ENCODE peak calls at places on chromosomes 16 and 17, in eight cellular contexts. One of them, this sample, is unnamed.

GRCh38 chr17:62876063-62876462 is 67.9 kb upstream of the MARCHF10 start:
- DNase-seq in stimulated activated CD8-positive, alpha-beta memory T cell treated with anti-CD3 and anti-CD28 coated beads, Interleukin-15, amount 100 ng/mL, for 24 hours: no peak
- DNase-seq in HFFc6: no peak
- DNase-seq in Right ventricle myocardium superior: no peak
- DNase-seq in stimulated activated CD4-positive, alpha-beta T cell treated with anti-CD3 and anti-CD28 coated beads, TNF-alpha, amount 100 ng/mL, for 24 hours: no peak
- DNase-seq in effector memory CD8-positive, alpha-beta T cell: no peak
- DNase-seq in lower lobe of right lung: no peak
- DNase-seq in GM13977: no peak
- DNase-seq in this sample: no peak

GRCh38 chr17:34291721-34292348 is 6.3 kb downstream of the CCL11 start:
- DNase-seq in stimulated activated CD8-positive, alpha-beta memory T cell treated with anti-CD3 and anti-CD28 coated beads, Interleukin-15, amount 100 ng/mL, for 24 hours: no peak
- DNase-seq in HFFc6: no peak
- DNase-seq in Right ventricle myocardium superior: no peak
- DNase-seq in stimulated activated CD4-positive, alpha-beta T cell treated with anti-CD3 and anti-CD28 coated beads, TNF-alpha, amount 100 ng/mL, for 24 hours: no peak
- DNase-seq in effector memory CD8-positive, alpha-beta T cell: no peak
- DNase-seq in lower lobe of right lung: no peak
- DNase-seq in GM13977: no peak
- DNase-seq in this sample: no peak

GRCh38 chr16:4283939-4284338 is 11.1 kb upstream of the TFAP4 start:
- DNase-seq in stimulated activated CD8-positive, alpha-beta memory T cell treated with anti-CD3 and anti-CD28 coated beads, Interleukin-15, amount 100 ng/mL, for 24 hours: no peak
- DNase-seq in HFFc6: peak; percentile 20
- DNase-seq in Right ventricle myocardium superior: no peak
- DNase-seq in stimulated activated CD4-positive, alpha-beta T cell treated with anti-CD3 and anti-CD28 coated beads, TNF-alpha, amount 100 ng/mL, for 24 hours: no peak
- DNase-seq in effector memory CD8-positive, alpha-beta T cell: no peak
- DNase-seq in lower lobe of right lung: no peak
- DNase-seq in GM13977: no peak
- DNase-seq in this sample: no peak

GRCh38 chr17:77690271-77691161 is 268.0 kb upstream of the TNRC6C start:
- DNase-seq in stimulated activated CD8-positive, alpha-beta memory T cell treated with anti-CD3 and anti-CD28 coated beads, Interleukin-15, amount 100 ng/mL, for 24 hours: no peak
- DNase-seq in HFFc6: no peak
- DNase-seq in Right ventricle myocardium superior: no peak
- DNase-seq in stimulated activated CD4-positive, alpha-beta T cell treated with anti-CD3 and anti-CD28 coated beads, TNF-alpha, amount 100 ng/mL, for 24 hours: no peak
- DNase-seq in effector memory CD8-positive, alpha-beta T cell: no peak
- DNase-seq in lower lobe of right lung: no peak
- DNase-seq in GM13977: peak; percentile 28
- DNase-seq in this sample: no peak

GRCh38 chr17:40953876-40954275 is 12.9 kb downstream of the KRT39 start:
- DNase-seq in stimulated activated CD8-positive, alpha-beta memory T cell treated with anti-CD3 and anti-CD28 coated beads, Interleukin-15, amount 100 ng/mL, for 24 hours: no peak
- DNase-seq in HFFc6: peak; percentile 75
- DNase-seq in Right ventricle myocardium superior: no peak
- DNase-seq in stimulated activated CD4-positive, alpha-beta T cell treated with anti-CD3 and anti-CD28 coated beads, TNF-alpha, amount 100 ng/mL, for 24 hours: no peak
- DNase-seq in effector memory CD8-positive, alpha-beta T cell: no peak
- DNase-seq in lower lobe of right lung: no peak
- DNase-seq in GM13977: no peak
- DNase-seq in this sample: no peak

GRCh38 chr16:4529085-4530060 is 9.2 kb downstream of the CDIP1 start:
- DNase-seq in stimulated activated CD8-positive, alpha-beta memory T cell treated with anti-CD3 and anti-CD28 coated beads, Interleukin-15, amount 100 ng/mL, for 24 hours: no peak
- DNase-seq in HFFc6: peak; percentile 7
- DNase-seq in Right ventricle myocardium superior: no peak
- DNase-seq in stimulated activated CD4-positive, alpha-beta T cell treated with anti-CD3 and anti-CD28 coated beads, TNF-alpha, amount 100 ng/mL, for 24 hours: no peak
- DNase-seq in effector memory CD8-positive, alpha-beta T cell: no peak
- DNase-seq in lower lobe of right lung: no peak
- DNase-seq in GM13977: no peak
- DNase-seq in this sample: no peak

GRCh38 chr17:61387511-61388305 is 11.9 kb upstream of the TBX2 start:
- DNase-seq in stimulated activated CD8-positive, alpha-beta memory T cell treated with anti-CD3 and anti-CD28 coated beads, Interleukin-15, amount 100 ng/mL, for 24 hours: no peak
- DNase-seq in HFFc6: no peak
- DNase-seq in Right ventricle myocardium superior: peak; percentile 27
- DNase-seq in stimulated activated CD4-positive, alpha-beta T cell treated with anti-CD3 and anti-CD28 coated beads, TNF-alpha, amount 100 ng/mL, for 24 hours: no peak
- DNase-seq in effector memory CD8-positive, alpha-beta T cell: no peak
- DNase-seq in lower lobe of right lung: peak; percentile 22
- DNase-seq in GM13977: no peak
- DNase-seq in this sample: no peak

GRCh38 chr16:77148121-77148520 is 42.9 kb upstream of the MON1B start:
- DNase-seq in stimulated activated CD8-positive, alpha-beta memory T cell treated with anti-CD3 and anti-CD28 coated beads, Interleukin-15, amount 100 ng/mL, for 24 hours: no peak
- DNase-seq in HFFc6: no peak
- DNase-seq in Right ventricle myocardium superior: no peak
- DNase-seq in stimulated activated CD4-positive, alpha-beta T cell treated with anti-CD3 and anti-CD28 coated beads, TNF-alpha, amount 100 ng/mL, for 24 hours: no peak
- DNase-seq in effector memory CD8-positive, alpha-beta T cell: no peak
- DNase-seq in lower lobe of right lung: no peak
- DNase-seq in GM13977: no peak
- DNase-seq in this sample: no peak

GRCh38 chr17:63998050-63998720 is at the start of gene PRR29:
- DNase-seq in stimulated activated CD8-positive, alpha-beta memory T cell treated with anti-CD3 and anti-CD28 coated beads, Interleukin-15, amount 100 ng/mL, for 24 hours: peak; percentile 53
- DNase-seq in HFFc6: peak; percentile 13
- DNase-seq in Right ventricle myocardium superior: peak; percentile 83
- DNase-seq in stimulated activated CD4-positive, alpha-beta T cell treated with anti-CD3 and anti-CD28 coated beads, TNF-alpha, amount 100 ng/mL, for 24 hours: peak; percentile 32
- DNase-seq in effector memory CD8-positive, alpha-beta T cell: peak; percentile 70
- DNase-seq in lower lobe of right lung: peak; percentile 84
- DNase-seq in GM13977: peak; percentile 89
- DNase-seq in this sample: peak; percentile 93

GRCh38 chr17:44095647-44096496 is 25.3 kb downstream of the G6PC3 start:
- DNase-seq in stimulated activated CD8-positive, alpha-beta memory T cell treated with anti-CD3 and anti-CD28 coated beads, Interleukin-15, amount 100 ng/mL, for 24 hours: no peak
- DNase-seq in HFFc6: peak; percentile 88
- DNase-seq in Right ventricle myocardium superior: peak; percentile 78
- DNase-seq in stimulated activated CD4-positive, alpha-beta T cell treated with anti-CD3 and anti-CD28 coated beads, TNF-alpha, amount 100 ng/mL, for 24 hours: no peak
- DNase-seq in effector memory CD8-positive, alpha-beta T cell: no peak
- DNase-seq in lower lobe of right lung: peak; percentile 71
- DNase-seq in GM13977: peak; percentile 60
- DNase-seq in this sample: no peak

GRCh38 chr16:87295661-87296531 is 21.3 kb downstream of the C16orf95 start:
- DNase-seq in stimulated activated CD8-positive, alpha-beta memory T cell treated with anti-CD3 and anti-CD28 coated beads, Interleukin-15, amount 100 ng/mL, for 24 hours: no peak
- DNase-seq in HFFc6: no peak
- DNase-seq in Right ventricle myocardium superior: no peak
- DNase-seq in stimulated activated CD4-positive, alpha-beta T cell treated with anti-CD3 and anti-CD28 coated beads, TNF-alpha, amount 100 ng/mL, for 24 hours: no peak
- DNase-seq in effector memory CD8-positive, alpha-beta T cell: no peak
- DNase-seq in lower lobe of right lung: no peak
- DNase-seq in GM13977: no peak
- DNase-seq in this sample: peak; percentile 54

GRCh38 chr17:48997103-48997826 is at the start of gene IGF2BP1:
- DNase-seq in stimulated activated CD8-positive, alpha-beta memory T cell treated with anti-CD3 and anti-CD28 coated beads, Interleukin-15, amount 100 ng/mL, for 24 hours: no peak
- DNase-seq in HFFc6: peak; percentile 38
- DNase-seq in Right ventricle myocardium superior: no peak
- DNase-seq in stimulated activated CD4-positive, alpha-beta T cell treated with anti-CD3 and anti-CD28 coated beads, TNF-alpha, amount 100 ng/mL, for 24 hours: no peak
- DNase-seq in effector memory CD8-positive, alpha-beta T cell: no peak
- DNase-seq in lower lobe of right lung: no peak
- DNase-seq in GM13977: peak; percentile 65
- DNase-seq in this sample: no peak

This sample was measured in spleen.